ENCODE peak calls at places on chromosomes 7 and 10, in six cellular contexts. B, H, W, I, R and J are unnamed samples.
A peak's percentile ranks its signal among the peaks of the same experiment; 100 is the strongest.

GRCh38 chr7:151077705-151078232 is 2.8 kb downstream of the FASTK start:
- DNase-seq in R (no peak), B (no peak), W (peak; percentile 64), I (no peak), H (no peak), J (peak; percentile 55)

GRCh38 chr10:108775911-108776475 is 1147.3 kb downstream of the XPNPEP1 start:
- DNase-seq in H (no peak), R (no peak), I (no peak), B (no peak), W (peak; percentile 24), J (no peak)

GRCh38 chr10:45034301-45034700 is 33.6 kb downstream of the ZNF22 start:
- DNase-seq in W (no peak), I (no peak), R (no peak), B (no peak), H (no peak), J (peak; percentile 18)

GRCh38 chr10:114855776-114856543 is 34.4 kb downstream of the FHIP2A start:
- DNase-seq in B (no peak), I (no peak), W (peak; percentile 58), H (no peak), R (peak; percentile 54), J (no peak)

GRCh38 chr7:27148776-27149641 is 1.4 kb upstream of the HOXA6 start:
- DNase-seq in H (no peak), W (peak; percentile 75), B (no peak), I (no peak), R (no peak), J (peak; percentile 35)

GRCh38 chr7:7738622-7739021 is 20.2 kb upstream of the RPA3 start:
- DNase-seq in H (no peak), R (no peak), B (no peak), I (no peak), W (no peak), J (no peak)

GRCh38 chr7:119233015-119233414 is 1008.5 kb downstream of the ANKRD7 start:
- DNase-seq in B (no peak), I (no peak), R (no peak), H (no peak), W (no peak), J (no peak)

GRCh38 chr7:247166-247565 is 42.8 kb upstream of the FOXL3 start:
- DNase-seq in I (no peak), R (no peak), W (no peak), B (no peak), H (no peak), J (peak; percentile 41)

GRCh38 chr7:4682621-4683042 is 537 bp downstream of the FOXK1 start:
- DNase-seq in I (peak; percentile 83), W (peak; percentile 69), B (peak; percentile 48), R (peak; percentile 41), H (peak; percentile 61), J (peak; percentile 80)

GRCh38 chr10:28678687-28679457 is 1.6 kb downstream of the BAMBI start:
- DNase-seq in R (peak; percentile 51), B (no peak), H (no peak), W (no peak), I (no peak), J (peak; percentile 66)

GRCh38 chr7:129453510-129454248 is 19.4 kb downstream of the STRIP2 start:
- DNase-seq in W (no peak), B (no peak), R (no peak), H (no peak), I (no peak), J (no peak)

GRCh38 chr10:88097092-88097894 is 233.9 kb downstream of the PTEN start:
- DNase-seq in H (no peak), B (no peak), R (no peak), W (peak; percentile 22), I (no peak), J (no peak)

GRCh38 chr10:17227367-17228080 is 517 bp upstream of the VIM start:
- DNase-seq in H (no peak), R (no peak), W (peak; percentile 70), B (no peak), I (no peak), J (no peak)

GRCh38 chr7:55770778-55771177 is 91.8 kb downstream of the SEPTIN14 start:
- DNase-seq in I (no peak), H (no peak), B (no peak), W (no peak), R (no peak), J (no peak)

GRCh38 chr7:152341039-152341913 is 94.5 kb downstream of the KMT2C start:
- DNase-seq in H (no peak), I (no peak), B (no peak), R (peak; percentile 52), W (peak; percentile 81), J (no peak)

GRCh38 chr7:26307226-26307625 is 15.6 kb downstream of the SNX10 start:
- DNase-seq in H (no peak), B (peak; percentile 48), W (peak; percentile 73), I (peak; percentile 69), R (no peak), J (no peak)

GRCh38 chr7:117020605-117021002 is 67.3 kb downstream of the ST7 start:
- DNase-seq in H (no peak), R (no peak), W (no peak), B (no peak), I (no peak), J (no peak)

GRCh38 chr7:130141161-130141857 is 63.9 kb downstream of the TMEM209 start:
- DNase-seq in I (peak; percentile 92), B (peak; percentile 84), R (peak; percentile 73), W (peak; percentile 78), H (peak; percentile 54), J (peak; percentile 88)

GRCh38 chr10:78706986-78707500 is 361.7 kb upstream of the ZMIZ1 start:
- DNase-seq in H (no peak), B (no peak), R (peak; percentile 75), W (no peak), I (no peak), J (no peak)

GRCh38 chr7:118803-119376 is 73.5 kb upstream of the FAM20C start:
- DNase-seq in W (no peak), B (no peak), R (no peak), I (no peak), H (peak; percentile 11), J (no peak)

GRCh38 chr10:29681700-29682444 is 47.1 kb upstream of the SVIL start:
- DNase-seq in W (no peak), B (no peak), H (no peak), R (no peak), I (peak; percentile 77), J (no peak)

GRCh38 chr7:75590373-75591005 is 98.4 kb downstream of the SPDYE5 start:
- DNase-seq in I (no peak), W (no peak), H (no peak), B (no peak), R (no peak), J (no peak)

GRCh38 chr10:63700209-63700934 is 179.2 kb downstream of the REEP3 start:
- DNase-seq in H (no peak), W (peak; percentile 98), I (no peak), R (peak; percentile 99), B (peak; percentile 46), J (peak; percentile 67)

GRCh38 chr10:35961501-35961900 is 319.4 kb upstream of the FZD8 start:
- DNase-seq in B (no peak), I (no peak), W (peak; percentile 70), R (peak; percentile 33), H (no peak), J (no peak)

GRCh38 chr10:122236690-122237306 is 34.3 kb upstream of the BTBD16 start:
- DNase-seq in B (no peak), H (no peak), W (no peak), R (no peak), I (peak; percentile 6), J (no peak)

GRCh38 chr10:122112625-122113160 is 123.7 kb downstream of the TACC2 start:
- DNase-seq in I (peak; percentile 93), R (peak; percentile 92), H (peak; percentile 86), W (peak; percentile 98), B (peak; percentile 88), J (peak; percentile 94)

GRCh38 chr7:70392870-70393269 is 739.1 kb upstream of the GALNT17 start:
- DNase-seq in W (peak; percentile 3), B (no peak), R (no peak), I (no peak), H (no peak), J (no peak)

GRCh38 chr7:81684513-81685262 is 85.2 kb downstream of the HGF start:
- DNase-seq in B (peak; percentile 92), I (peak; percentile 61), W (peak; percentile 100), R (peak; percentile 100), H (peak; percentile 85), J (peak; percentile 94)

GRCh38 chr10:57031346-57031745 is 670.3 kb upstream of the ZWINT start:
- DNase-seq in H (no peak), I (no peak), W (no peak), B (no peak), R (no peak), J (no peak)
- H3K9me3 ChIP-seq in H (peaks cover 31% of the 10 kb centered on the region), I (peaks cover 9% of the 10 kb centered on the region), W (no peaks in the 10 kb centered on the region), B (no peaks in the 10 kb centered on the region), R (peaks cover 4% of the 10 kb centered on the region), J (no peaks in the 10 kb centered on the region)

GRCh38 chr10:133440633-133441285 is 13.0 kb upstream of the SCART1 start:
- DNase-seq in I (peak; percentile 43), R (no peak), H (no peak), B (peak; percentile 6), W (no peak), J (peak; percentile 31)

GRCh38 chr10:133444342-133445267 is 9.1 kb upstream of the SCART1 start:
- DNase-seq in H (no peak), I (no peak), R (no peak), B (no peak), W (no peak), J (peak; percentile 22)

GRCh38 chr10:133441780-133442179 is 12.0 kb upstream of the SCART1 start:
- DNase-seq in W (no peak), R (no peak), B (peak; percentile 8), I (peak; percentile 39), H (no peak), J (no peak)

GRCh38 chr10:133442967-133443924 is 10.5 kb upstream of the SCART1 start:
- DNase-seq in W (no peak), I (peak; percentile 41), H (no peak), R (no peak), B (peak; percentile 6), J (peak; percentile 25)

GRCh38 chr10:133442191-133442966 is 11.4 kb upstream of the SCART1 start:
- DNase-seq in R (no peak), W (no peak), B (peak; percentile 4), I (peak; percentile 51), H (no peak), J (no peak)
- H3K9me3 ChIP-seq in R (peaks cover 2% of the 10 kb centered on the region), W (no peaks in the 10 kb centered on the region), B (peaks cover 11% of the 10 kb centered on the region), I (peaks cover 6% of the 10 kb centered on the region), H (peaks cover 23% of the 10 kb centered on the region), J (no peaks in the 10 kb centered on the region)

GRCh38 chr7:146922777-146923176 is 806.2 kb downstream of the CNTNAP2 start:
- DNase-seq in I (no peak), W (no peak), H (no peak), R (no peak), B (no peak), J (no peak)
- H3K9me3 ChIP-seq in I (no peaks in the 10 kb centered on the region), W (no peaks in the 10 kb centered on the region), H (peaks cover 18% of the 10 kb centered on the region), R (no peaks in the 10 kb centered on the region), B (no peaks in the 10 kb centered on the region), J (no peaks in the 10 kb centered on the region)

GRCh38 chr10:83522456-83522855 is 616.9 kb upstream of the GHITM start:
- DNase-seq in R (peak; percentile 77), I (no peak), B (no peak), W (no peak), H (no peak), J (no peak)

GRCh38 chr10:83518779-83519178 is 620.5 kb upstream of the GHITM start:
- DNase-seq in B (no peak), I (no peak), R (no peak), H (no peak), W (no peak), J (no peak)

GRCh38 chr10:83527934-83528333 is 611.4 kb upstream of the GHITM start:
- DNase-seq in H (no peak), I (no peak), R (no peak), B (no peak), W (no peak), J (no peak)

GRCh38 chr10:83522881-83523386 is 616.4 kb upstream of the GHITM start:
- DNase-seq in B (no peak), I (no peak), H (peak; percentile 44), R (peak; percentile 98), W (no peak), J (peak; percentile 58)
- H3K9me3 ChIP-seq in B (peaks cover 6% of the 10 kb centered on the region), I (no peaks in the 10 kb centered on the region), H (peaks cover 29% of the 10 kb centered on the region), R (peaks cover 7% of the 10 kb centered on the region), W (no peaks in the 10 kb centered on the region), J (peaks cover 2% of the 10 kb centered on the region)